ENCODE peak calls at places on chromosomes 12 and 14, in ten cellular contexts. E is stimulated activated CD8-positive, alpha-beta memory T cell treated with anti-CD3 and anti-CD28 coated beads, Interleukin-12 subunit alpha, Interleukin-12 subunit beta, amount 100 ng/mL, for 1 hour; G is NCI-H446; Y is AG08395; O is fibroblast of lung; F is iris pigment epithelial cell; I is kidney tubule cell; B is NCI-H460; M is putamen; X is activated CD4-positive, alpha-beta T cell treated with anti-CD3 and anti-CD28 coated beads, Interleukin-2, amount 10 ng/mL, durations not matched to agents 24 days and 14 days. P is an unnamed sample.

GRCh38 chr12:121549075-121549474 is 31.7 kb downstream of the KDM2B start:
- DNase-seq in Y (no peak), E (no peak), O (no peak), X (no peak), I (no peak), M (no peak), B (no peak), G (no peak), F (no peak), P (no peak)

GRCh38 chr14:99758121-99758871 is 34.9 kb upstream of the EML1 start:
- DNase-seq in O (peak; percentile 97), F (peak; percentile 91), G (peak; percentile 85), I (peak; percentile 87), M (no peak), Y (peak; percentile 91), E (no peak), B (no peak), X (no peak), P (peak; percentile 96)

GRCh38 chr14:97329701-97330100 is 532.5 kb downstream of the VRK1 start:
- DNase-seq in Y (no peak), M (no peak), B (no peak), G (no peak), F (no peak), E (no peak), X (no peak), O (peak; percentile 11), I (no peak), P (peak; percentile 70)

GRCh38 chr12:131736807-131737484 is 26.1 kb downstream of the SFSWAP start:
- DNase-seq in O (peak; percentile 89), E (no peak), X (no peak), F (peak; percentile 81), M (no peak), B (peak; percentile 47), I (peak; percentile 93), G (no peak), Y (no peak), P (peak; percentile 88)

GRCh38 chr12:80183939-80184338 is 84.6 kb downstream of the OTOGL start:
- DNase-seq in O (no peak), Y (peak; percentile 14), X (no peak), M (no peak), B (no peak), E (no peak), F (peak; percentile 92), I (no peak), G (no peak), P (no peak)

GRCh38 chr14:97052001-97052400 is 254.8 kb downstream of the VRK1 start:
- DNase-seq in O (no peak), I (no peak), B (no peak), E (no peak), X (no peak), M (no peak), Y (no peak), G (no peak), F (no peak), P (no peak)

GRCh38 chr14:34420547-34421150 is 41.4 kb downstream of the SPTSSA start:
- DNase-seq in M (no peak), I (no peak), G (no peak), F (no peak), Y (no peak), B (no peak), X (no peak), E (no peak), O (no peak), P (no peak)

GRCh38 chr12:6828671-6829531 is 694 bp downstream of the P3H3 start:
- DNase-seq in I (peak; percentile 17), E (no peak), X (peak; percentile 82), O (peak; percentile 65), Y (peak; percentile 73), M (no peak), B (no peak), G (peak; percentile 52), F (peak; percentile 78), P (peak; percentile 82)

GRCh38 chr12:132160016-132160415 is 15.8 kb downstream of the NOC4L start:
- DNase-seq in B (no peak), X (no peak), Y (no peak), E (no peak), M (no peak), G (no peak), O (no peak), F (no peak), I (no peak), P (no peak)

GRCh38 chr14:92546347-92547053 is 32.9 kb downstream of the RIN3 start:
- DNase-seq in E (no peak), F (peak; percentile 53), Y (no peak), G (no peak), M (no peak), X (no peak), B (peak; percentile 30), I (peak; percentile 59), O (peak; percentile 73), P (no peak)

GRCh38 chr12:51913071-51914033 is 6.0 kb downstream of the ACVRL1 start:
- DNase-seq in E (no peak), X (no peak), B (no peak), I (no peak), O (no peak), G (no peak), F (no peak), M (no peak), Y (no peak), P (no peak)

GRCh38 chr14:56414231-56414630 is 165.4 kb upstream of the TMEM260 start:
- DNase-seq in Y (no peak), G (no peak), M (no peak), O (no peak), I (no peak), E (no peak), B (no peak), F (no peak), X (no peak), P (no peak)